ENCODE peak calls at places on chromosome 3, in six cellular contexts. I is NCI-H2081, T is cardiac fibroblast, M is GM19239, O is psoas muscle, H is globus pallidus. S is an unnamed sample.

GRCh38 chr3:13528217-13528801 is 20.6 kb upstream of the FBLN2 start:
- DNase-seq in H (no peak), T (peak), M (no peak), O (no peak), I (no peak), S (no peak)

GRCh38 chr3:194875581-194876402 is 190.1 kb downstream of the FAM43A start:
- DNase-seq in M (no peak), O (no peak), T (no peak), I (no peak), H (no peak), S (no peak)

GRCh38 chr3:118823626-118824025 is 211.0 kb downstream of the IGSF11 start:
- DNase-seq in I (no peak), M (no peak), T (no peak), O (no peak), H (no peak), S (no peak)

GRCh38 chr3:121969631-121970030 is 52.4 kb downstream of the ILDR1 start:
- DNase-seq in H (no peak), T (no peak), O (no peak), M (no peak), I (no peak), S (no peak)

GRCh38 chr3:166453472-166453871 is 616.2 kb upstream of the BCHE start:
- DNase-seq in M (no peak), I (no peak), T (no peak), H (no peak), O (no peak), S (no peak)

GRCh38 chr3:119352235-119352634 is 58.1 kb downstream of the ARHGAP31 start:
- DNase-seq in O (no peak), H (no peak), T (no peak), M (peak), I (no peak), S (no peak)

GRCh38 chr3:129526121-129526900 is 2.1 kb upstream of the RHO start:
- DNase-seq in T (no peak), I (no peak), H (peak), O (no peak), M (peak), S (no peak)

GRCh38 chr3:78900426-78900825 is 867.4 kb downstream of the ROBO1 start:
- DNase-seq in H (no peak), T (no peak), O (no peak), I (no peak), M (no peak), S (no peak)

GRCh38 chr3:134640872-134641470 is 9.9 kb downstream of the KY start:
- DNase-seq in T (peak), H (peak), O (no peak), M (no peak), I (peak), S (no peak)

GRCh38 chr3:105490045-105490444 is 123.3 kb downstream of the ALCAM start:
- DNase-seq in O (no peak), T (peak), I (no peak), M (no peak), H (no peak), S (no peak)

GRCh38 chr3:161559177-161559998 is 62.8 kb downstream of the OTOL1 start:
- DNase-seq in O (no peak), I (peak), M (no peak), T (peak), H (peak), S (no peak)

GRCh38 chr3:177852001-177852400 is 654.7 kb upstream of the TBL1XR1 start:
- DNase-seq in H (no peak), T (peak), O (no peak), M (no peak), I (no peak), S (no peak)

GRCh38 chr3:38598791-38599190 is 50.7 kb downstream of the SCN5A start:
- DNase-seq in H (no peak), M (no peak), O (no peak), T (no peak), I (no peak), S (no peak)

GRCh38 chr3:21642433-21642832 is 108.6 kb downstream of the ZNF385D start:
- DNase-seq in O (no peak), M (no peak), I (no peak), T (no peak), H (no peak), S (no peak)

GRCh38 chr3:81554805-81555204 is 206.6 kb downstream of the GBE1 start:
- DNase-seq in M (no peak), I (no peak), H (no peak), T (peak), O (no peak), S (no peak)

GRCh38 chr3:52742418-52743041 is 28.2 kb downstream of the NEK4 start:
- DNase-seq in O (no peak), M (peak), H (no peak), I (no peak), T (peak), S (no peak)

GRCh38 chr3:195071916-195072820 is 198.8 kb downstream of the XXYLT1 start:
- DNase-seq in H (no peak), I (no peak), T (no peak), M (no peak), O (no peak), S (peak)

GRCh38 chr3:187742351-187743171 is 2.7 kb downstream of the BCL6 start:
- DNase-seq in I (no peak), H (peak), O (peak), M (no peak), T (peak), S (peak)

GRCh38 chr3:88192010-88192409 is 42.3 kb downstream of the C3orf38 start:
- DNase-seq in M (no peak), O (no peak), I (no peak), T (no peak), H (no peak), S (no peak)

GRCh38 chr3:43855674-43856299 is 165.0 kb downstream of the ABHD5 start:
- DNase-seq in M (peak), H (peak), T (peak), O (peak), I (peak), S (peak)

GRCh38 chr3:129593595-129594339 is 12.7 kb downstream of the PLXND1 start:
- DNase-seq in O (peak), H (no peak), M (no peak), T (no peak), I (peak), S (no peak)

GRCh38 chr3:123618076-123618703 is 33.3 kb upstream of the HACD2 start:
- DNase-seq in T (no peak), O (no peak), H (no peak), M (no peak), I (no peak), S (no peak)

GRCh38 chr3:117912352-117912751 is 1122.3 kb downstream of the IGSF11 start:
- DNase-seq in M (no peak), O (no peak), I (no peak), T (no peak), H (no peak), S (no peak)

GRCh38 chr3:36257117-36257516 is 123.2 kb upstream of the STAC start:
- DNase-seq in I (no peak), T (no peak), O (no peak), H (no peak), M (no peak), S (no peak)

GRCh38 chr3:129176051-129176450 is 7.6 kb downstream of the CNBP start:
- DNase-seq in M (no peak), O (no peak), I (no peak), T (no peak), H (no peak), S (no peak)

GRCh38 chr3:53046171-53047170 is 598 bp upstream of the SFMBT1 start:
- DNase-seq in O (peak), H (peak), M (peak), T (peak), I (peak), S (peak)

GRCh38 chr3:69385723-69386483 is at the start of gene FRMD4B:
- DNase-seq in M (no peak), T (peak), I (peak), O (peak), H (peak), S (peak)

GRCh38 chr3:20673866-20674265 is 487.9 kb upstream of the SGO1 start:
- DNase-seq in H (no peak), I (no peak), M (no peak), T (no peak), O (no peak), S (no peak)

GRCh38 chr3:58577269-58577821 is at the start of gene FAM107A:
- DNase-seq in H (peak), I (no peak), O (no peak), M (no peak), T (peak), S (peak)

GRCh38 chr3:102238362-102238761 is 196.5 kb upstream of the ZPLD1 start:
- DNase-seq in H (no peak), T (no peak), M (no peak), I (peak), O (no peak), S (peak)

GRCh38 chr3:173275740-173276139 is 121.8 kb upstream of the NLGN1 start:
- DNase-seq in H (no peak), T (no peak), O (no peak), I (no peak), M (no peak), S (no peak)